ENCODE peak calls at places on chromosomes 2 and 18, in nine cellular contexts. C is iPS-NIHi11, U is hypothalamus, A is NCI-H2081, B is EL, R is endothelial cell of umbilical vein, I is gastrocnemius medialis, O is T-helper 9 cell, W is fibroblast of mammary gland. T is an unnamed sample.
A peak's percentile ranks its signal among the peaks of the same experiment; 100 is the strongest.

GRCh38 chr2:44944102-44944951 is 2.8 kb downstream of the SIX3 start:
- DNase-seq in W (no peak), U (no peak), R (no peak), C (no peak), I (no peak), B (no peak), A (no peak), O (no peak), T (no peak)

GRCh38 chr2:30514134-30514860 is 67.3 kb downstream of the LCLAT1 start:
- DNase-seq in A (no peak), O (no peak), I (peak; percentile 56), C (no peak), W (peak; percentile 80), U (no peak), B (peak; percentile 56), R (peak; percentile 5), T (no peak)

GRCh38 chr2:225030089-225030653 is 12.1 kb downstream of the DOCK10 start:
- DNase-seq in U (no peak), C (no peak), B (no peak), A (no peak), I (no peak), W (no peak), R (no peak), O (no peak), T (no peak)

GRCh38 chr2:25903216-25903776 is 25.0 kb upstream of the ASXL2 start:
- DNase-seq in A (no peak), I (no peak), U (no peak), W (no peak), O (no peak), B (no peak), R (no peak), C (no peak), T (no peak)

GRCh38 chr2:61707984-61708852 is 145.6 kb downstream of the FAM161A start:
- DNase-seq in B (peak; percentile 36), A (peak; percentile 67), R (no peak), U (no peak), O (no peak), W (peak; percentile 31), I (peak; percentile 93), C (no peak), T (no peak)

GRCh38 chr18:27585602-27586173 is 400.6 kb upstream of the CHST9 start:
- DNase-seq in A (no peak), B (no peak), O (no peak), I (no peak), U (no peak), R (no peak), W (no peak), C (no peak), T (no peak)

GRCh38 chr18:69980982-69981804 is 33.5 kb upstream of the CD226 start:
- DNase-seq in A (no peak), W (no peak), I (no peak), C (no peak), O (no peak), B (no peak), R (no peak), U (no peak), T (no peak)

GRCh38 chr2:100741880-100742814 is 77.8 kb upstream of the NPAS2 start:
- DNase-seq in C (no peak), U (no peak), W (peak; percentile 99), R (no peak), I (peak; percentile 12), O (no peak), A (no peak), B (peak; percentile 94), T (no peak)

GRCh38 chr18:57087985-57088384 is 58.9 kb upstream of the BOD1L2 start:
- DNase-seq in A (no peak), C (no peak), I (no peak), B (peak; percentile 49), U (no peak), W (no peak), O (no peak), R (no peak), T (no peak)

GRCh38 chr2:200383380-200384110 is 77.1 kb downstream of the SPATS2L start:
- DNase-seq in U (no peak), B (peak; percentile 84), W (peak; percentile 77), C (peak; percentile 47), O (no peak), I (no peak), A (no peak), R (peak; percentile 83), T (no peak)

GRCh38 chr2:227164745-227165350 is 424 bp downstream of the COL4A3 start:
- DNase-seq in U (no peak), B (peak; percentile 17), R (no peak), A (no peak), C (peak; percentile 33), W (no peak), O (no peak), I (peak; percentile 83), T (no peak)

GRCh38 chr2:72276356-72276755 is 128.7 kb upstream of the CYP26B1 start:
- DNase-seq in W (no peak), U (no peak), I (no peak), C (no peak), O (no peak), R (no peak), A (no peak), B (no peak), T (no peak)

GRCh38 chr2:96404446-96405373 is 69.1 kb downstream of the NCAPH start:
- DNase-seq in I (peak; percentile 47), U (peak; percentile 59), C (no peak), R (no peak), O (no peak), W (no peak), B (no peak), A (no peak), T (no peak)

GRCh38 chr2:208304695-208305094 is 38.6 kb downstream of the PIKFYVE start:
- DNase-seq in A (no peak), W (no peak), O (no peak), U (no peak), I (no peak), C (no peak), B (no peak), R (no peak), T (no peak)

GRCh38 chr2:101803945-101804696 is 106.6 kb downstream of the MAP4K4 start:
- DNase-seq in I (no peak), U (peak; percentile 29), B (no peak), W (peak; percentile 69), A (no peak), C (no peak), R (no peak), O (no peak), T (no peak)

GRCh38 chr2:31372097-31372496 is 42.4 kb downstream of the XDH start:
- DNase-seq in C (no peak), W (no peak), I (no peak), R (no peak), U (no peak), A (no peak), B (no peak), O (no peak), T (no peak)

GRCh38 chr18:70221156-70221910 is 15.8 kb upstream of the RTTN start:
- DNase-seq in B (no peak), A (no peak), I (no peak), W (no peak), O (no peak), R (no peak), U (no peak), C (peak; percentile 53), T (no peak)

GRCh38 chr2:98412751-98413445 is 31.8 kb upstream of the INPP4A start:
- DNase-seq in B (peak; percentile 56), C (peak; percentile 61), O (peak; percentile 33), R (peak; percentile 87), A (peak; percentile 41), I (no peak), U (no peak), W (peak; percentile 66), T (no peak)

GRCh38 chr2:119263656-119264055 is 40.0 kb downstream of the STEAP3 start:
- DNase-seq in C (no peak), W (no peak), A (no peak), B (no peak), O (no peak), U (peak; percentile 24), I (no peak), R (no peak), T (no peak)

GRCh38 chr18:9017900-9018217 is 84.6 kb upstream of the NDUFV2 start:
- DNase-seq in I (no peak), W (peak; percentile 91), U (no peak), A (no peak), C (no peak), O (no peak), R (peak; percentile 71), B (peak; percentile 78), T (no peak)

GRCh38 chr2:163878718-163879117 is 142.9 kb upstream of the FIGN start:
- DNase-seq in C (peak; percentile 53), R (peak; percentile 28), O (no peak), I (no peak), A (peak; percentile 12), U (peak; percentile 4), W (peak; percentile 45), B (peak; percentile 32), T (no peak)

GRCh38 chr2:136572335-136572734 is 193.0 kb upstream of the THSD7B start:
- DNase-seq in B (no peak), W (no peak), R (no peak), I (no peak), U (peak; percentile 14), A (no peak), O (no peak), C (no peak), T (no peak)

GRCh38 chr2:162365392-162365791 is 21.5 kb downstream of the GCA start:
- DNase-seq in R (no peak), W (peak; percentile 5), A (no peak), O (no peak), B (no peak), U (no peak), C (no peak), I (no peak), T (no peak)

GRCh38 chr2:207166349-207167128 is 791 bp upstream of the KLF7 start:
- DNase-seq in C (peak; percentile 79), U (peak; percentile 74), W (peak; percentile 76), I (peak; percentile 69), B (peak; percentile 82), A (peak; percentile 68), O (peak; percentile 55), R (peak; percentile 80), T (peak; percentile 62)

GRCh38 chr2:24454258-24454657 is 36.8 kb upstream of the NCOA1 start:
- DNase-seq in U (no peak), A (no peak), I (no peak), O (no peak), R (no peak), C (no peak), W (peak; percentile 64), B (peak; percentile 46), T (no peak)

GRCh38 chr2:8281234-8281633 is 400.6 kb upstream of the ID2 start:
- DNase-seq in O (no peak), W (no peak), A (no peak), R (no peak), I (no peak), U (no peak), C (no peak), B (no peak), T (no peak)

GRCh38 chr2:41546031-41546430 is 501.8 kb upstream of the PKDCC start:
- DNase-seq in O (no peak), I (no peak), W (no peak), B (no peak), R (no peak), U (no peak), A (no peak), C (no peak), T (no peak)

GRCh38 chr2:120631719-120632118 is 103.9 kb upstream of the GLI2 start:
- DNase-seq in I (no peak), R (no peak), U (no peak), B (no peak), A (no peak), W (no peak), O (no peak), C (no peak), T (no peak)

GRCh38 chr2:213221962-213222361 is 62.3 kb upstream of the SPAG16 start:
- DNase-seq in I (no peak), C (no peak), B (no peak), O (no peak), U (no peak), A (no peak), W (peak; percentile 61), R (no peak), T (no peak)

GRCh38 chr2:240604291-240604938 is 17.9 kb downstream of the CAPN10 start:
- DNase-seq in U (peak; percentile 84), O (no peak), B (peak; percentile 63), C (peak; percentile 95), W (peak; percentile 61), R (peak; percentile 70), A (no peak), I (peak; percentile 67), T (peak; percentile 83)

GRCh38 chr2:34602262-34602661 is 1003.2 kb upstream of the FAM98A start:
- DNase-seq in O (no peak), B (no peak), U (no peak), I (no peak), C (no peak), A (no peak), W (no peak), R (no peak), T (no peak)

T was measured in tibial artery.